ENCODE peak calls at places on chromosomes 13 and 19, in ten cellular contexts. R is AG04450, K is heart right ventricle, S is brain microvascular endothelial cell, M is dorsolateral prefrontal cortex, F is cardiac muscle cell, H is Caco-2, Y is tibial nerve, J is GM12865, G is fibroblast of villous mesenchyme. P is an unnamed sample.

GRCh38 chr13:34462843-34463242 is 479.2 kb upstream of the NBEA start:
- DNase-seq in R (no peak), K (peak; percentile 30), S (peak; percentile 72), M (no peak), F (peak; percentile 38), H (no peak), Y (no peak), J (no peak), G (peak; percentile 30), P (peak; percentile 64)

GRCh38 chr19:3732108-3732507 is 23.9 kb downstream of the TJP3 start:
- DNase-seq in R (no peak), K (no peak), S (no peak), M (no peak), F (no peak), H (no peak), Y (no peak), J (no peak), G (no peak), P (no peak)

GRCh38 chr13:95355491-95355890 is 54.2 kb upstream of the ABCC4 start:
- DNase-seq in R (peak; percentile 20), K (no peak), S (peak; percentile 67), M (no peak), F (peak; percentile 46), H (no peak), Y (no peak), J (no peak), G (peak; percentile 29), P (peak; percentile 44)

GRCh38 chr13:65985632-65986031 is 1244.5 kb downstream of the PCDH9 start:
- DNase-seq in R (no peak), K (no peak), S (no peak), M (no peak), F (no peak), H (peak; percentile 53), Y (no peak), J (no peak), G (no peak), P (no peak)

GRCh38 chr13:113860579-113861432 is 3.1 kb downstream of the GAS6 start:
- DNase-seq in R (no peak), K (peak; percentile 16), S (no peak), M (no peak), F (peak; percentile 51), H (peak; percentile 91), Y (no peak), J (no peak), G (peak; percentile 48), P (no peak)

GRCh38 chr13:40146063-40146462 is 490.6 kb downstream of the COG6 start:
- DNase-seq in R (no peak), K (no peak), S (no peak), M (no peak), F (no peak), H (no peak), Y (no peak), J (no peak), G (no peak), P (no peak)

GRCh38 chr19:30799854-30800755 is 427.9 kb downstream of the ZNF536 start:
- DNase-seq in R (no peak), K (peak; percentile 34), S (no peak), M (peak; percentile 34), F (peak; percentile 19), H (peak; percentile 56), Y (peak; percentile 47), J (no peak), G (no peak), P (peak; percentile 8)

GRCh38 chr13:52842440-52842839 is 6.0 kb downstream of the PCDH8 start:
- DNase-seq in R (no peak), K (no peak), S (no peak), M (no peak), F (no peak), H (no peak), Y (no peak), J (no peak), G (no peak), P (no peak)

GRCh38 chr19:16185123-16185924 is at the start of gene FAM32A:
- DNase-seq in R (peak; percentile 98), K (peak; percentile 99), S (peak; percentile 99), M (peak; percentile 96), F (peak; percentile 99), H (peak; percentile 98), Y (peak; percentile 99), J (peak; percentile 100), G (peak; percentile 99), P (peak; percentile 99)

GRCh38 chr19:16185925-16186234 is 670 bp downstream of the FAM32A start:
- DNase-seq in R (no peak), K (no peak), S (peak; percentile 19), M (no peak), F (no peak), H (no peak), Y (no peak), J (no peak), G (no peak), P (peak; percentile 43)

GRCh38 chr19:16180611-16181010 is 4.6 kb upstream of the FAM32A start:
- DNase-seq in R (no peak), K (no peak), S (peak; percentile 58), M (no peak), F (peak; percentile 52), H (peak; percentile 55), Y (no peak), J (no peak), G (peak; percentile 70), P (peak; percentile 88)

GRCh38 chr19:16188521-16188920 is 3.3 kb downstream of the FAM32A start:
- DNase-seq in R (no peak), K (no peak), S (no peak), M (no peak), F (no peak), H (no peak), Y (no peak), J (no peak), G (no peak), P (no peak)

DNA sequence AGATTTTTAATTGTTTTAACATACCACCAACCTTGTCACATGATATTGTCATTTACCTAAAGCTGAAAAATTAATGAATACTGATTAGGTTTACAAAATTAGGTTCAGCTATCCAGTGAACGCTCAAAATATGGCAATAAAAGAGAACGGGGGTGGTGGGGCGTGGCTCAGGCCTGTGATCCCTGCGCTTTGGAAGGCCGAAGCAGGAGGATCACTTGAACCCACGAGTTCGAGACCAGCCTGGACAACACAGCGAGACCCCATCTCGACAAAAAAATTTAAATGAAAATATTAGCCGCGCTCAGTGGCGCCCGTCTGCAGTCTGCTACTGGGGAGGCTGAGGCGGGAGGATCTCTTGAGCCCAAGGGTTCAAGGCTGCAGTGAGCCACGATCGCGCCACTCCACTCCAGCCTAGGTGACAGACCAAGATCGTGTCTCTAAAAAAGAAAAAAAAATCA is 516 bp upstream of the FAM32A start:
- DNase-seq in R (no peak), K (no peak), S (no peak), M (no peak), F (no peak), H (no peak), Y (no peak), J (no peak), G (no peak), P (no peak)
- H3K4me3 ChIP-seq in R (peak overlapping the region; percentile 52), K (peak overlapping the region; percentile 74), S (peak overlapping the region; percentile 95), M (peak overlapping the region; percentile 87), F (peak overlapping the region; percentile 26), H (peak overlapping the region; percentile 45), Y (peak overlapping the region; percentile 65), J (peak overlapping the region; percentile 99), G (peak overlapping the region; percentile 99), P (peak overlapping the region; percentile 61)

DNA sequence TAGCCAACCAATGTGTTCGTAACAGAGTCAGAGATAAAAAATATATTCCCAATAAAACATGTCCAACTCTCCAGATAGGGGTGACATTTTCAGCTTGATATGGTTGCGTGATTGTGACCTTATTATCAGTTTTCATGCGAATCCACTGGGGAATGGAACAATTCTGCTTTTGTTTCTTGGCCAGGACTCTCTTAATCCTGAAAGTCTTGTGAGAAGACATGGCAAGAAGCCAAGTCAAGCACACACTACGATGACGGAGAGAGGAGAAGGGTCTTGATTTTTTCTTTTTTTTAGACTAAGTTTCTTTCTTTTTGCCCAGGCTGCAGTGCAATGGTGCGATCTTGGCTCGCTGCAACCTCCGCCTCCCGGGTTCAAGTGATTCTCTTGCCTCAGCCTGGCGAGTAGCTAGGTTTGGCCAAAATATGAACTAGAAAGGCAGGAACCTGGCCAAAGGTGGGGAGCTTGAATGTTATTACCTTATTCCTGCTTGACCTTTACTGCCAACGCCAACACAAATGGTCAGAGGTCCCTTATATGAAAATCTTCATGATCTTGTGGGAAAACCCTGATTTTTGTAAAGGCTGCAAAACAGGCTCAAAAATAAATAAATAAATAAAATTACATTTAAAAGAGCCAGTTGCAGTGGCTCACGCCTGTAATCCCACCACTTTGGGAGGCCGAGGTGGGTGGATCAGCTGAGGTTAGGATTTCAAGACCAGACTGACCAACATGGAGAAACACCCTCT is 14.5 kb downstream of the ZNF816 start:
- DNase-seq in R (no peak), K (no peak), S (no peak), M (no peak), F (no peak), H (no peak), Y (no peak), J (no peak), G (no peak), P (no peak)
- TF ChIP-seq CTCF in R (no peak), K (no peak), S (no peak), M (no peak), F (no peak), H (no peak), Y (no peak), J (no peak), G (no peak), P (no peak)

DNA sequence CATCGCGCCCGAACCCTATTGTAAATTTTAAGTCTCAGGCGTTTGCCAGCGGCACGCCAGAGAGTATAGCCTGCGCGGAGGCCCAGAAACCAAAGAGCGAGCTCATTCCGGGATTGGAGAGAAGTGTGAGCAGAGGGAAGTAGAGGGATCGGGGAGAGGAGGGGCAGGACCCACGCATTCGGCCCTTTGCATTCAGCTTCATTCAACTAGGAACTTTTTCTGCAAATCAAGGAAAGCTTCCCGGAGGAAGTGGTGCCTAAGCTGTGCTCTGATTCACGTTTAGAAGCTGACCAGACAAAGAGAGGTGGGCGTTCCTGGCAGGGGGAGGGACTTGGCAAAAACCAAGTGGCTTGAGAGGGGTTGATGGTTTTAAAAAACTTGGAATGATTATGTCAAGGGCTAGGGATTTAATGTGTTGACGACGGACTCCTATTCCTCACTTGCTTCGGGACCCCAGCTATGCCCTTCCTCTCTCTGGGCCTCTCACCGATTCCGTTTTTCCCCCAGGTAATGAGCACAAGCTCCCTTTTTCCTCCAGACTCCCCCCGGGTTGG is 858 bp upstream of the PRMT1 start:
- DNase-seq in R (peak; percentile 86), K (peak; percentile 92), S (peak; percentile 85), M (peak; percentile 74), F (peak; percentile 97), H (no peak), Y (peak; percentile 78), J (peak; percentile 95), G (peak; percentile 97), P (peak; percentile 95)
- H3K4me3 ChIP-seq in R (peak overlapping the region; percentile 55), K (peak overlapping the region; percentile 50), S (peak overlapping the region; percentile 51), M (peak overlapping the region; percentile 99), F (peak overlapping the region; percentile 37), H (peak overlapping the region; percentile 33), Y (peak overlapping the region; percentile 30), J (peak overlapping the region; percentile 95), G (peak overlapping the region; percentile 58), P (peak overlapping the region; percentile 63)

DNA sequence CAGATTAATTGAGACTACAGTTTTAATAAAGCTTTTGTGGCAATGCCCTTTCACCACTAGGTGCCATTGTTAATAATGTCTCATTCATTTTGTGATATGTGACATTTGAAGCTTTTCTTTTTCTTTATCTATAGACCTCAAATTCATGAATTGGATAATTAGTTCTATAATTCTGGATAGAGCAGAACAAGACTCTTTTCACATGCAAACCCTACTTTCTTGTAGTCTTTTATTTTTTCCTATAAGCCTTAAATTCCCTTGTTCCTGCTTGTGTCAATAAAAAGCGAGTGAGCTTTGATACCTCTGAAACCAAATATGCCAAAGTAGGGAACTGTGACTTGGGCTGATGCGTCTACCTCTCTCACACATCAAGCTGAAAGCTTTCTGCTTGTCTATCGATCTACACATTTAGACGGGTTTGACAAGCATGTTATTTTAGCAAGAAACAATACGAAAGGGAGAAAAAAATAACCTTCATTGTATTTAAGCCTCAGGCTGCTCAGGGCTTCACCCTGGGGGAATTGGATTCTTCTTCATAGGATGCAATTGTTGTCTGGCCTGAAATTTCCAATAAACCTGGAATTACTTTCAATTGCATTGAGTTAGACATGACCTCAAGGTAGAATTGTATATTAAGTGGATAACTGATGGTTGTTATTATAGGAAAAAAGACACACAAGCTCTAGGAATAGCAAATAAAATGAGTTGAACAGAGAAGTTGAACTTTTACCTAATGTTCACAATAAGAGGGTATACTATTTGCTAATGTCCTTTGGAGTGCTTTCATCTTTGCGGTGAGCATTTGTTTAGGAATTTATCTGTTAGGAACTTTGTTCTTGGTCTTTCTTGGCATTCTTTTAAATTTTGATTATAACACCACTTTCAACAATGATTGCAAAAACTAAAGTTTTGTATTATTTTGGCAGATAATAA is 1150.2 kb upstream of the PCDH9 start:
- DNase-seq in R (no peak), K (no peak), S (no peak), M (no peak), F (no peak), H (peak; percentile 6), Y (no peak), J (no peak), G (no peak), P (no peak)
- TF ChIP-seq CTCF in R (no peak), K (no peak), S (no peak), M (no peak), F (no peak), H (no peak), Y (no peak), J (no peak), G (no peak), P (no peak)